ENCODE peak calls at places on chromosomes 3 and 15, in seven cellular contexts. One of them, this sample, is unnamed.

GRCh38 chr3:72953325-72953956 is 43.2 kb upstream of the PPP4R2 start:
- DNase-seq in HFFc6: no peak
- DNase-seq in ACHN: no peak
- DNase-seq in psoas muscle: no peak
- DNase-seq in GM12892: no peak
- DNase-seq in amniotic stem cell: no peak
- DNase-seq in nephron progenitor cell: no peak
- DNase-seq in this sample: no peak

GRCh38 chr15:27339138-27339537 is 368.2 kb downstream of the GABRG3 start:
- DNase-seq in HFFc6: no peak
- DNase-seq in ACHN: no peak
- DNase-seq in psoas muscle: no peak
- DNase-seq in GM12892: no peak
- DNase-seq in amniotic stem cell: no peak
- DNase-seq in nephron progenitor cell: no peak
- DNase-seq in this sample: no peak

GRCh38 chr3:152244156-152244888 is 24.4 kb upstream of the MBNL1 start:
- DNase-seq in HFFc6: no peak
- DNase-seq in ACHN: no peak
- DNase-seq in psoas muscle: no peak
- DNase-seq in GM12892: no peak
- DNase-seq in amniotic stem cell: no peak
- DNase-seq in nephron progenitor cell: no peak
- DNase-seq in this sample: no peak

GRCh38 chr15:67080900-67081431 is 15.6 kb downstream of the SMAD3 start:
- DNase-seq in HFFc6: peak; percentile 81
- DNase-seq in ACHN: no peak
- DNase-seq in psoas muscle: peak; percentile 75
- DNase-seq in GM12892: no peak
- DNase-seq in amniotic stem cell: peak; percentile 53
- DNase-seq in nephron progenitor cell: no peak
- DNase-seq in this sample: no peak

GRCh38 chr3:182609575-182610156 is 183.6 kb upstream of the ATP11B start:
- DNase-seq in HFFc6: no peak
- DNase-seq in ACHN: no peak
- DNase-seq in psoas muscle: no peak
- DNase-seq in GM12892: no peak
- DNase-seq in amniotic stem cell: no peak
- DNase-seq in nephron progenitor cell: no peak
- DNase-seq in this sample: no peak

GRCh38 chr15:97174886-97175540 is 785.5 kb upstream of the ARRDC4 start:
- DNase-seq in HFFc6: no peak
- DNase-seq in ACHN: no peak
- DNase-seq in psoas muscle: no peak
- DNase-seq in GM12892: no peak
- DNase-seq in amniotic stem cell: no peak
- DNase-seq in nephron progenitor cell: no peak
- DNase-seq in this sample: no peak

GRCh38 chr3:185781759-185782158 is 43.1 kb downstream of the IGF2BP2 start:
- DNase-seq in HFFc6: peak; percentile 71
- DNase-seq in ACHN: no peak
- DNase-seq in psoas muscle: no peak
- DNase-seq in GM12892: no peak
- DNase-seq in amniotic stem cell: no peak
- DNase-seq in nephron progenitor cell: no peak
- DNase-seq in this sample: no peak

GRCh38 chr15:76058714-76059319 is 968 bp upstream of the TMEM266 start:
- DNase-seq in HFFc6: no peak
- DNase-seq in ACHN: no peak
- DNase-seq in psoas muscle: no peak
- DNase-seq in GM12892: no peak
- DNase-seq in amniotic stem cell: no peak
- DNase-seq in nephron progenitor cell: peak; percentile 21
- DNase-seq in this sample: peak; percentile 8

GRCh38 chr3:52248816-52249547 is 3.4 kb downstream of the PPM1M start:
- DNase-seq in HFFc6: no peak
- DNase-seq in ACHN: no peak
- DNase-seq in psoas muscle: no peak
- DNase-seq in GM12892: no peak
- DNase-seq in amniotic stem cell: no peak
- DNase-seq in nephron progenitor cell: no peak
- DNase-seq in this sample: no peak

GRCh38 chr15:37090543-37091175 is 9.7 kb downstream of the MEIS2 start:
- DNase-seq in HFFc6: no peak
- DNase-seq in ACHN: no peak
- DNase-seq in psoas muscle: no peak
- DNase-seq in GM12892: no peak
- DNase-seq in amniotic stem cell: no peak
- DNase-seq in nephron progenitor cell: no peak
- DNase-seq in this sample: no peak

GRCh38 chr3:187742351-187743171 is 2.7 kb downstream of the BCL6 start:
- DNase-seq in HFFc6: peak; percentile 32
- DNase-seq in ACHN: no peak
- DNase-seq in psoas muscle: peak; percentile 61
- DNase-seq in GM12892: no peak
- DNase-seq in amniotic stem cell: no peak
- DNase-seq in nephron progenitor cell: no peak
- DNase-seq in this sample: no peak

GRCh38 chr3:16286161-16286560 is 21.1 kb downstream of the OXNAD1 start:
- DNase-seq in HFFc6: no peak
- DNase-seq in ACHN: no peak
- DNase-seq in psoas muscle: no peak
- DNase-seq in GM12892: no peak
- DNase-seq in amniotic stem cell: no peak
- DNase-seq in nephron progenitor cell: no peak
- DNase-seq in this sample: no peak

GRCh38 chr3:45773714-45774449 is 22.5 kb downstream of the SLC6A20 start:
- DNase-seq in HFFc6: no peak
- DNase-seq in ACHN: no peak
- DNase-seq in psoas muscle: no peak
- DNase-seq in GM12892: no peak
- DNase-seq in amniotic stem cell: no peak
- DNase-seq in nephron progenitor cell: no peak
- DNase-seq in this sample: no peak

This sample was measured in neural crest cell.